ENCODE peak calls at places on chromosomes 16 and 17, in six cellular contexts. One of them, this sample, is unnamed.

GRCh38 chr17:16005641-16006040 is 6.0 kb downstream of the TTC19 start:
- DNase-seq in cardiac fibroblast: no peak
- DNase-seq in lower leg skin: no peak
- DNase-seq in upper lobe of right lung: no peak
- DNase-seq in GM12865: no peak
- DNase-seq in CD8-positive, alpha-beta memory T cell: no peak
- DNase-seq in this sample: no peak

GRCh38 chr16:86490859-86491642 is 19.3 kb upstream of the FOXF1 start:
- DNase-seq in upper lobe of right lung: no peak
- DNase-seq in CD8-positive, alpha-beta memory T cell: no peak
- DNase-seq in GM12865: no peak
- DNase-seq in cardiac fibroblast: no peak
- DNase-seq in lower leg skin: no peak
- DNase-seq in this sample: no peak

GRCh38 chr17:42153919-42154491 is 784 bp downstream of the RAB5C start:
- DNase-seq in upper lobe of right lung: no peak
- DNase-seq in cardiac fibroblast: peak
- DNase-seq in CD8-positive, alpha-beta memory T cell: no peak
- DNase-seq in lower leg skin: no peak
- DNase-seq in GM12865: peak
- DNase-seq in this sample: peak

GRCh38 chr17:557371-557770 is 157.3 kb downstream of the VPS53 start:
- DNase-seq in CD8-positive, alpha-beta memory T cell: no peak
- DNase-seq in cardiac fibroblast: peak
- DNase-seq in lower leg skin: no peak
- DNase-seq in upper lobe of right lung: no peak
- DNase-seq in GM12865: no peak
- DNase-seq in this sample: peak

GRCh38 chr17:66200685-66201092 is 8.8 kb upstream of the CEP112 start:
- DNase-seq in cardiac fibroblast: peak
- DNase-seq in lower leg skin: no peak
- DNase-seq in GM12865: peak
- DNase-seq in CD8-positive, alpha-beta memory T cell: no peak
- DNase-seq in upper lobe of right lung: no peak
- DNase-seq in this sample: peak

GRCh38 chr17:42159796-42160551 is 5.2 kb upstream of the RAB5C start:
- DNase-seq in cardiac fibroblast: no peak
- DNase-seq in CD8-positive, alpha-beta memory T cell: no peak
- DNase-seq in GM12865: no peak
- DNase-seq in lower leg skin: no peak
- DNase-seq in upper lobe of right lung: no peak
- DNase-seq in this sample: no peak

GRCh38 chr17:40510328-40510648 is 8.9 kb upstream of the TNS4 start:
- DNase-seq in lower leg skin: no peak
- DNase-seq in CD8-positive, alpha-beta memory T cell: no peak
- DNase-seq in cardiac fibroblast: peak
- DNase-seq in upper lobe of right lung: peak
- DNase-seq in GM12865: no peak
- DNase-seq in this sample: peak

GRCh38 chr16:56317998-56318912 is 107.1 kb downstream of the AMFR start:
- DNase-seq in GM12865: peak
- DNase-seq in cardiac fibroblast: peak
- DNase-seq in upper lobe of right lung: peak
- DNase-seq in lower leg skin: peak
- DNase-seq in CD8-positive, alpha-beta memory T cell: peak
- DNase-seq in this sample: peak

GRCh38 chr17:32114536-32114935 is 27.8 kb upstream of the RHOT1 start:
- DNase-seq in lower leg skin: peak
- DNase-seq in GM12865: no peak
- DNase-seq in CD8-positive, alpha-beta memory T cell: no peak
- DNase-seq in upper lobe of right lung: no peak
- DNase-seq in cardiac fibroblast: no peak
- DNase-seq in this sample: no peak

GRCh38 chr17:28612936-28613872 is 781 bp downstream of the RSKR start:
- DNase-seq in CD8-positive, alpha-beta memory T cell: peak
- DNase-seq in upper lobe of right lung: no peak
- DNase-seq in lower leg skin: no peak
- DNase-seq in GM12865: peak
- DNase-seq in cardiac fibroblast: peak
- DNase-seq in this sample: peak

GRCh38 chr17:74850914-74851313 is 8.8 kb downstream of the GRIN2C start:
- DNase-seq in cardiac fibroblast: no peak
- DNase-seq in lower leg skin: no peak
- DNase-seq in CD8-positive, alpha-beta memory T cell: no peak
- DNase-seq in GM12865: no peak
- DNase-seq in upper lobe of right lung: no peak
- DNase-seq in this sample: no peak

GRCh38 chr16:55685973-55686372 is 30.2 kb downstream of the SLC6A2 start:
- DNase-seq in upper lobe of right lung: no peak
- DNase-seq in CD8-positive, alpha-beta memory T cell: no peak
- DNase-seq in lower leg skin: no peak
- DNase-seq in GM12865: no peak
- DNase-seq in cardiac fibroblast: no peak
- DNase-seq in this sample: no peak

GRCh38 chr17:83018658-83019193 is 60.7 kb upstream of the METRNL start:
- DNase-seq in upper lobe of right lung: no peak
- DNase-seq in lower leg skin: no peak
- DNase-seq in GM12865: no peak
- DNase-seq in CD8-positive, alpha-beta memory T cell: no peak
- DNase-seq in cardiac fibroblast: no peak
- DNase-seq in this sample: no peak

GRCh38 chr17:30095507-30096244 is 20.9 kb upstream of the NSRP1 start:
- DNase-seq in cardiac fibroblast: peak
- DNase-seq in CD8-positive, alpha-beta memory T cell: no peak
- DNase-seq in GM12865: peak
- DNase-seq in upper lobe of right lung: no peak
- DNase-seq in lower leg skin: no peak
- DNase-seq in this sample: peak

GRCh38 chr16:67055712-67056487 is 27.0 kb downstream of the CBFB start:
- DNase-seq in GM12865: peak
- DNase-seq in lower leg skin: no peak
- DNase-seq in cardiac fibroblast: peak
- DNase-seq in upper lobe of right lung: no peak
- DNase-seq in CD8-positive, alpha-beta memory T cell: no peak
- DNase-seq in this sample: peak

GRCh38 chr16:65285128-65286120 is 163.6 kb upstream of the CDH11 start:
- DNase-seq in GM12865: no peak
- DNase-seq in CD8-positive, alpha-beta memory T cell: no peak
- DNase-seq in lower leg skin: no peak
- DNase-seq in cardiac fibroblast: peak
- DNase-seq in upper lobe of right lung: no peak
- DNase-seq in this sample: peak

DNA sequence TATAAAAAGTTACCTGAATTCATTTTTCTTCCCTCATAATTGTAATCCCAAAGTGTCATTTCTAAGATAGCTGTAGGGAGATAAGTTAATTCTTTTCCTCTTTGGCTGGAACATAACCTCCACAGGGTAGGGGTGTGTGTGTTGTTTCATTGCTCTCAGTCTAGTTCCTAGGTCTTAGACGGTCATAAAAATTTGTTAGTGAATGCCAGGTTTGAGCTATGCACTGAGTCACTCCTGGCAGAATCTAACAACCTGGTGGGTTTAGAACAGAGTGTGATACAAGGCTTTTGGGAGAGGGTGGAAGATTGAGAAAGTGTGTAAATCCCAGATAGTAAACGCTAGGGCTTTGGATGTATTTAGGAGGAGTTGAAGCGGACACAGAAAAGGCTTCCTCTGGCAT is 894 bp upstream of the PHKG2 start:
- DNase-seq in upper lobe of right lung: no peak
- DNase-seq in lower leg skin: no peak
- DNase-seq in GM12865: no peak
- DNase-seq in cardiac fibroblast: peak
- DNase-seq in CD8-positive, alpha-beta memory T cell: no peak
- DNase-seq in this sample: peak
- H3K4me3 ChIP-seq in upper lobe of right lung: peak
- H3K4me3 ChIP-seq in lower leg skin: no peak
- H3K4me3 ChIP-seq in GM12865: no peak
- H3K4me3 ChIP-seq in cardiac fibroblast: no peak
- H3K4me3 ChIP-seq in CD8-positive, alpha-beta memory T cell: peak
- H3K4me3 ChIP-seq in this sample: peak

GRCh38 chr17:61862105-61862574 is 1.2 kb downstream of the BRIP1 start:
- DNase-seq in upper lobe of right lung: no peak
- DNase-seq in CD8-positive, alpha-beta memory T cell: no peak
- DNase-seq in lower leg skin: no peak
- DNase-seq in cardiac fibroblast: peak
- DNase-seq in GM12865: peak
- DNase-seq in this sample: peak
- H3K4me3 ChIP-seq in upper lobe of right lung: no peak
- H3K4me3 ChIP-seq in CD8-positive, alpha-beta memory T cell: no peak
- H3K4me3 ChIP-seq in lower leg skin: no peak
- H3K4me3 ChIP-seq in cardiac fibroblast: no peak
- H3K4me3 ChIP-seq in GM12865: peak
- H3K4me3 ChIP-seq in this sample: peak

GRCh38 chr17:81993726-81994592 is 16.5 kb downstream of the ASPSCR1 start:
- DNase-seq in cardiac fibroblast: no peak
- DNase-seq in lower leg skin: no peak
- DNase-seq in GM12865: no peak
- DNase-seq in upper lobe of right lung: no peak
- DNase-seq in CD8-positive, alpha-beta memory T cell: no peak
- DNase-seq in this sample: no peak
- H3K4me3 ChIP-seq in cardiac fibroblast: no peak
- H3K4me3 ChIP-seq in lower leg skin: no peak
- H3K4me3 ChIP-seq in GM12865: no peak
- H3K4me3 ChIP-seq in upper lobe of right lung: no peak
- H3K4me3 ChIP-seq in CD8-positive, alpha-beta memory T cell: no peak
- H3K4me3 ChIP-seq in this sample: no peak

GRCh38 chr16:2284001-2284770 is 16.3 kb upstream of the RNPS1 start:
- DNase-seq in CD8-positive, alpha-beta memory T cell: no peak
- DNase-seq in cardiac fibroblast: no peak
- DNase-seq in GM12865: no peak
- DNase-seq in lower leg skin: no peak
- DNase-seq in upper lobe of right lung: peak
- DNase-seq in this sample: no peak

GRCh38 chr16:2280981-2281542 is 13.1 kb upstream of the RNPS1 start:
- DNase-seq in lower leg skin: no peak
- DNase-seq in cardiac fibroblast: no peak
- DNase-seq in CD8-positive, alpha-beta memory T cell: no peak
- DNase-seq in upper lobe of right lung: no peak
- DNase-seq in GM12865: no peak
- DNase-seq in this sample: no peak

GRCh38 chr16:2280461-2280860 is 12.5 kb upstream of the RNPS1 start:
- DNase-seq in CD8-positive, alpha-beta memory T cell: no peak
- DNase-seq in GM12865: no peak
- DNase-seq in cardiac fibroblast: no peak
- DNase-seq in lower leg skin: no peak
- DNase-seq in upper lobe of right lung: no peak
- DNase-seq in this sample: no peak

GRCh38 chr16:2282866-2283555 is 15.1 kb upstream of the RNPS1 start:
- DNase-seq in cardiac fibroblast: no peak
- DNase-seq in upper lobe of right lung: no peak
- DNase-seq in lower leg skin: no peak
- DNase-seq in CD8-positive, alpha-beta memory T cell: no peak
- DNase-seq in GM12865: no peak
- DNase-seq in this sample: no peak

DNA sequence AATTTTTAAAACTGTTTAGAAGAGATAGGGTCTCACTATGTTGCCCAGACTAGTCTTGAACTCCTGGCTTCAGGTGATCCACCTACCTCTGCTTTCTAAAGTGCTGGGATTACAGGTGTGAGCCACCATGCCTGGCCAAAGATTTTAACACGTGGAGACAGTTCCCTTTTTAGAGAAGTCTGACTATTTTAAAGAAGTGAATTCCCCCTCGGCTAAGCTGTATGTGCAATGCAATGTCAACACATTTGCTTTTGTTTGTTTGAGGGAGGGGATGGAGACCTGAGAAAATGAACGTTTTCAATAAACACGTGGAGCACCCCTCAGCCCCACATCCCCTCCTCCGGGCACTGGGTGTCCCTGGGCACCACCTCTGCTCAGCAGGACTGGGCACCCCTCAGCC is 14.3 kb upstream of the RNPS1 start:
- DNase-seq in cardiac fibroblast: no peak
- DNase-seq in CD8-positive, alpha-beta memory T cell: no peak
- DNase-seq in lower leg skin: no peak
- DNase-seq in upper lobe of right lung: no peak
- DNase-seq in GM12865: no peak
- DNase-seq in this sample: no peak
- H3K4me3 ChIP-seq in cardiac fibroblast: no peak
- H3K4me3 ChIP-seq in CD8-positive, alpha-beta memory T cell: no peak
- H3K4me3 ChIP-seq in lower leg skin: no peak
- H3K4me3 ChIP-seq in upper lobe of right lung: no peak
- H3K4me3 ChIP-seq in GM12865: no peak
- H3K4me3 ChIP-seq in this sample: no peak

DNA sequence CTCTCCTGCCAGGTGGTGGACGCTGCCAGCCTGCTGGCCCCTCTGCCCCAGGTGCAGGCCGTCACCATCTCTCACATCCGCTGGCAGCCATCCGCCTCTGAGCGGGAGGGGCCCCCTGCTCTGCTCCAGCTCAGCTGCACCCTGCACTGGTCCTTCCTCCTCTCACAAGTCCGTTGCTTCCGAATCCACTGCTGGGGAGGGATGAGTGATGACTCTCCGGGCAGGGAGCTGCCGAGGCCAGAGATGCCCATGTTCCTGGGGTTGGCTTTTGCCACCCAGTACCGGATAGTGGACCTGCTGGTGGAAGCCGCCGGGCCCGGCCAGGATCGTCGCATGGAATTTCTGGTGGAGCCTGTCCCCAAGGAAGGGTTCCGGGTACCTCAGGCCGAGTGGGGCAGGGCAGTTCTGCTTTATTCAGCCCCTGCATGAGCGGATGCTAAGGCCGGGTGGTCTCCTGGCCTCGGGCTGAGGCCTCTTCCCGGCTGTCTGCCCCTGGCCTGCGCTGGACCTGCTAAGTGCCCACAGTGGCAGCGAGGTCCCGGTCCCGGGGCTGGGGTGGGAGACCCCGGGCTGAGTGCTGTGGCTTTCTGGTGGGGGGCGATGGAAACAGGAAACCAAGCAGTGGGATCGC is 11.4 kb downstream of the ENGASE start:
- DNase-seq in CD8-positive, alpha-beta memory T cell: no peak
- DNase-seq in lower leg skin: no peak
- DNase-seq in GM12865: no peak
- DNase-seq in upper lobe of right lung: no peak
- DNase-seq in cardiac fibroblast: no peak
- DNase-seq in this sample: no peak
- H3K4me3 ChIP-seq in CD8-positive, alpha-beta memory T cell: no peak
- H3K4me3 ChIP-seq in lower leg skin: no peak
- H3K4me3 ChIP-seq in GM12865: no peak
- H3K4me3 ChIP-seq in upper lobe of right lung: no peak
- H3K4me3 ChIP-seq in cardiac fibroblast: no peak
- H3K4me3 ChIP-seq in this sample: no peak

GRCh38 chr16:52254753-52255152 is 292.2 kb downstream of the TOX3 start:
- DNase-seq in GM12865: no peak
- DNase-seq in lower leg skin: no peak
- DNase-seq in CD8-positive, alpha-beta memory T cell: no peak
- DNase-seq in cardiac fibroblast: no peak
- DNase-seq in upper lobe of right lung: no peak
- DNase-seq in this sample: no peak
- H3K4me3 ChIP-seq in GM12865: no peak
- H3K4me3 ChIP-seq in lower leg skin: no peak
- H3K4me3 ChIP-seq in CD8-positive, alpha-beta memory T cell: no peak
- H3K4me3 ChIP-seq in cardiac fibroblast: no peak
- H3K4me3 ChIP-seq in upper lobe of right lung: no peak
- H3K4me3 ChIP-seq in this sample: no peak

GRCh38 chr17:39165844-39166349 is at the start of gene ARL5C:
- DNase-seq in lower leg skin: no peak
- DNase-seq in GM12865: no peak
- DNase-seq in CD8-positive, alpha-beta memory T cell: no peak
- DNase-seq in upper lobe of right lung: no peak
- DNase-seq in cardiac fibroblast: no peak
- DNase-seq in this sample: no peak
- H3K4me3 ChIP-seq in lower leg skin: peak
- H3K4me3 ChIP-seq in GM12865: peak
- H3K4me3 ChIP-seq in CD8-positive, alpha-beta memory T cell: peak
- H3K4me3 ChIP-seq in upper lobe of right lung: peak
- H3K4me3 ChIP-seq in cardiac fibroblast: peak
- H3K4me3 ChIP-seq in this sample: peak